ENCODE peak calls at places on chromosomes 5 and 9, in six cellular contexts. P is upper lobe of right lung, V is cardiac fibroblast, F is nephron progenitor cell, N is amniotic epithelial cell, D is GM12878. M is an unnamed sample.

GRCh38 chr9:137175345-137175961 is 3.6 kb upstream of the TMEM210 start:
- DNase-seq in F (no peak), V (no peak), P (no peak), D (no peak), N (no peak), M (no peak)

GRCh38 chr9:131590907-131591844 is 45.9 kb downstream of the PRRT1B start:
- DNase-seq in F (peak), N (peak), V (peak), D (peak), P (peak), M (peak)

GRCh38 chr5:180486636-180487149 is 7.5 kb upstream of the CNOT6 start:
- DNase-seq in D (no peak), P (peak), V (no peak), N (no peak), F (no peak), M (no peak)

GRCh38 chr5:94777163-94777885 is 158.9 kb downstream of the SLF1 start:
- DNase-seq in F (no peak), D (no peak), P (no peak), N (peak), V (no peak), M (no peak)

GRCh38 chr9:131839281-131840084 is 99.6 kb upstream of the RAPGEF1 start:
- DNase-seq in P (no peak), F (no peak), N (peak), V (peak), D (no peak), M (peak)

GRCh38 chr5:133113331-133114061 is 61.7 kb downstream of the HSPA4 start:
- DNase-seq in D (no peak), F (no peak), N (peak), V (peak), P (no peak), M (no peak)

GRCh38 chr9:122954253-122954691 is 13.5 kb downstream of the RABGAP1 start:
- DNase-seq in N (peak), P (no peak), F (no peak), V (peak), D (no peak), M (peak)

GRCh38 chr5:151448038-151448985 is 909 bp downstream of the SLC36A1 start:
- DNase-seq in D (no peak), F (peak), V (no peak), N (no peak), P (no peak), M (peak)

GRCh38 chr5:128378196-128378595 is 159.8 kb downstream of the FBN2 start:
- DNase-seq in D (no peak), F (no peak), N (peak), P (no peak), V (no peak), M (no peak)

GRCh38 chr5:128538249-128539037 is 398 bp upstream of the FBN2 start:
- DNase-seq in F (peak), N (peak), V (peak), D (no peak), P (peak), M (peak)

GRCh38 chr5:112795944-112796678 is 58.4 kb downstream of the APC start:
- DNase-seq in N (peak), V (no peak), F (no peak), P (no peak), D (no peak), M (no peak)

GRCh38 chr9:30677256-30677655 is 1707.2 kb upstream of the ACO1 start:
- DNase-seq in N (no peak), D (no peak), F (no peak), P (no peak), V (no peak), M (no peak)

GRCh38 chr5:88092938-88093635 is 175.6 kb downstream of the TMEM161B start:
- DNase-seq in D (no peak), F (no peak), N (no peak), P (no peak), V (no peak), M (no peak)

GRCh38 chr5:98109561-98110006 is 663.9 kb upstream of the RGMB start:
- DNase-seq in D (no peak), P (no peak), V (peak), F (no peak), N (peak), M (peak)

GRCh38 chr9:100322954-100323536 is 29.7 kb downstream of the TEX10 start:
- DNase-seq in F (peak), V (peak), P (no peak), D (no peak), N (peak), M (peak)

GRCh38 chr5:2917524-2917923 is 166.0 kb upstream of the IRX2 start:
- DNase-seq in P (no peak), V (no peak), F (no peak), D (no peak), N (no peak), M (no peak)

GRCh38 chr9:118262191-118262590 is 558.0 kb downstream of the TLR4 start:
- DNase-seq in N (no peak), D (no peak), F (no peak), P (no peak), V (no peak), M (no peak)

GRCh38 chr5:58012103-58012502 is 447.8 kb downstream of the PLK2 start:
- DNase-seq in F (no peak), N (peak), P (no peak), V (no peak), D (no peak), M (no peak)

GRCh38 chr9:33159760-33160127 is 7.4 kb downstream of the B4GALT1 start:
- DNase-seq in N (peak), F (no peak), D (no peak), V (peak), P (peak), M (peak)

GRCh38 chr9:91720313-91720712 is 229.7 kb downstream of the ROR2 start:
- DNase-seq in N (no peak), D (no peak), P (no peak), F (no peak), V (no peak), M (no peak)

GRCh38 chr5:173456751-173457171 is 128.5 kb upstream of the STC2 start:
- DNase-seq in V (peak), D (no peak), N (peak), F (no peak), P (no peak), M (no peak)

GRCh38 chr9:117232266-117232665 is 182.6 kb downstream of the ASTN2 start:
- DNase-seq in N (no peak), V (no peak), F (no peak), P (no peak), D (no peak), M (no peak)

GRCh38 chr5:115069087-115069968 is 100.4 kb downstream of the TRIM36 start:
- DNase-seq in P (no peak), N (peak), D (peak), V (peak), F (peak), M (peak)

GRCh38 chr5:56088967-56089829 is 94.4 kb upstream of the IL6ST start:
- DNase-seq in P (no peak), D (peak), V (peak), N (peak), F (no peak), M (peak)